ENCODE peak calls at places on chromosomes 13 and 19, in four cellular contexts. V, A, R and F are unnamed samples.

GRCh38 chr13:104984296-104984818 is 1551.1 kb downstream of the EFNB2 start:
- DNase-seq in V (peak; percentile 92), A (no peak), R (no peak), F (no peak)

GRCh38 chr19:46297700-46298476 is 1.0 kb downstream of the HIF3A start:
- DNase-seq in R (no peak), A (peak; percentile 55), V (no peak), F (peak; percentile 20)

GRCh38 chr13:95087746-95088305 is 213.4 kb downstream of the ABCC4 start:
- DNase-seq in R (peak; percentile 23), V (no peak), A (no peak), F (peak; percentile 1)

GRCh38 chr19:41327499-41328156 is 17.7 kb downstream of the CCDC97 start:
- DNase-seq in A (peak; percentile 71), V (no peak), R (no peak), F (peak; percentile 30)

GRCh38 chr13:53068841-53069520 is 40.4 kb downstream of the OLFM4 start:
- DNase-seq in V (no peak), R (no peak), A (no peak), F (no peak)

GRCh38 chr19:19385900-19386339 is 19.6 kb upstream of the GATAD2A start:
- DNase-seq in A (peak; percentile 74), V (no peak), R (no peak), F (no peak)

GRCh38 chr13:68369739-68370138 is 1139.6 kb upstream of the PCDH9 start:
- DNase-seq in V (no peak), R (peak; percentile 49), A (no peak), F (no peak)

GRCh38 chr19:9295411-9295849 is 14.2 kb downstream of the ZNF699 start:
- DNase-seq in A (no peak), R (no peak), V (no peak), F (no peak)

GRCh38 chr13:113628291-113629270 is 29.4 kb downstream of the ATP4B start:
- DNase-seq in R (no peak), A (no peak), V (no peak), F (no peak)

GRCh38 chr19:18798384-18799352 is 7.6 kb upstream of the COMP start:
- DNase-seq in R (peak; percentile 75), V (no peak), A (no peak), F (peak; percentile 43)

GRCh38 chr19:16001481-16002312 is 52.9 kb downstream of the OR10H4 start:
- DNase-seq in A (no peak), R (peak; percentile 33), V (peak; percentile 55), F (no peak)

GRCh38 chr13:109162248-109163051 is 533.0 kb downstream of the MYO16 start:
- DNase-seq in V (peak; percentile 98), A (no peak), R (no peak), F (no peak)

GRCh38 chr19:54094601-54095000 is 6.0 kb downstream of the OSCAR start:
- DNase-seq in A (no peak), R (no peak), V (no peak), F (no peak)

GRCh38 chr19:56838930-56839664 is 1.4 kb downstream of the PEG3 start:
- DNase-seq in V (no peak), R (peak; percentile 97), A (no peak), F (no peak)

GRCh38 chr13:44306401-44307192 is 67.0 kb upstream of the SERP2 start:
- DNase-seq in R (no peak), V (no peak), A (peak; percentile 57), F (no peak)

GRCh38 chr13:43269037-43269476 is 245.7 kb downstream of the DNAJC15 start:
- DNase-seq in R (peak; percentile 72), A (no peak), V (no peak), F (no peak)

GRCh38 chr19:35015576-35016351 is 14.5 kb upstream of the SCN1B start:
- DNase-seq in A (no peak), R (no peak), V (no peak), F (no peak)

GRCh38 chr13:28503182-28503980 is 8.5 kb upstream of the FLT1 start:
- DNase-seq in A (no peak), R (no peak), V (no peak), F (no peak)

GRCh38 chr13:41812851-41813250 is 148.1 kb downstream of the VWA8 start:
- DNase-seq in V (peak; percentile 56), R (no peak), A (no peak), F (no peak)

GRCh38 chr19:2034729-2035589 is 16.1 kb downstream of the MKNK2 start:
- DNase-seq in A (peak; percentile 97), V (no peak), R (no peak), F (peak; percentile 96)

GRCh38 chr19:16899566-16900075 is 10.8 kb downstream of the F2RL3 start:
- DNase-seq in R (peak; percentile 22), A (peak; percentile 72), V (no peak), F (peak; percentile 70)

GRCh38 chr19:10587022-10587838 is at the start of gene AP1M2:
- DNase-seq in R (no peak), A (peak; percentile 79), V (no peak), F (peak; percentile 4)
- TF ChIP-seq POLR2A in R (no peak), A (no peak), V (no peak), F (no peak)

GRCh38 chr13:30924726-30925125 is 7.7 kb upstream of the TEX26 start:
- DNase-seq in V (no peak), R (no peak), A (no peak), F (no peak)
- TF ChIP-seq CREB1 in V (no peak), R (no peak), A (no peak), F (no peak)

DNA sequence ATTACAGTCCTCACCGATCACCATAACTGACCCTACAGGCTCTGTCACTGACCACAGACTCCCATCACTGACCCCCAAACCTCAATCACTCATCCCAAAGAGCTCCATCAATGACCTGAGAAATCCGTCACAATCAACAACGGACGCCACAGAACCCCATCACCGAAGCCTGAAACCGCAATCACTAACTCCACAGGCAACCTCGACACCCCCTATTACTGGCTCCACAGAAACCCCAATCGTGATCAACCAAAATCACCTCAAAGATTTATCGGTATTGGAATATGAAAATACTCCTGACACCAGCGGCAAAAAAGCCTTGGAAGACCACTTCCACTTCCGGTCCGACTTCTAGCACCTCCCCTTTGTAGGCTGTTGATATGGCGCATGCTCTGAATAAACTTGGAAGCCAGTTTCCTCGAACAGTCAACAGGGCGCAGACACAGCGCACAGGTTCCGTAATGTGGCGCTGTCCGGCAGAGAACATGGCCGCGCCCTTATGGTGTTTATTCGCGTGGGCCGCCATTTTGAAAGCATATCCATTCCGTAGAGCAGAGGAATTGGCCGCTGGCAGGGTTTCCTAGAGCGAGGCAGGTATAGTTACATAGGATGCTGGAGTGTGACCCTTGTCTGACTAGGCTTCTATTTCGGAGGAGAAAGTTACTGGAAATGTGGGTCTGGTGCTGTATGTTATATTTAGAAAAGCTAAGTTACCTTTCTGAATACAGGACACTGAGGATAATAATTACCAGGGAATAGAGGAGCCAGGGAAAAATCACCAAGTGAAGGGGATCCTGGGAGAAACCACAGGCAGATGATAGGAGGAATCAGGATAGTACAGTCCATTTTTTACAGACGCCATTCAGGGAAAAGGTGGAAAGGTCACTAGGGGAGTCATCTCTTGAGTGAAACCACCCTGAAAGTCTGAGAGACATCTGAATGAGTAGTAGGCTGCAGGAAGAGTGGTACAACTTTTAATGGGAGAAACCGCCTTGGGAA is at the start of gene ZNF585A:
- DNase-seq in V (peak; percentile 92), R (peak; percentile 97), A (peak; percentile 58), F (peak; percentile 94)
- TF ChIP-seq POLR2A in V (peak; percentile 62), R (peak; percentile 55), A (peak; percentile 26), F (peak; percentile 70)

DNA sequence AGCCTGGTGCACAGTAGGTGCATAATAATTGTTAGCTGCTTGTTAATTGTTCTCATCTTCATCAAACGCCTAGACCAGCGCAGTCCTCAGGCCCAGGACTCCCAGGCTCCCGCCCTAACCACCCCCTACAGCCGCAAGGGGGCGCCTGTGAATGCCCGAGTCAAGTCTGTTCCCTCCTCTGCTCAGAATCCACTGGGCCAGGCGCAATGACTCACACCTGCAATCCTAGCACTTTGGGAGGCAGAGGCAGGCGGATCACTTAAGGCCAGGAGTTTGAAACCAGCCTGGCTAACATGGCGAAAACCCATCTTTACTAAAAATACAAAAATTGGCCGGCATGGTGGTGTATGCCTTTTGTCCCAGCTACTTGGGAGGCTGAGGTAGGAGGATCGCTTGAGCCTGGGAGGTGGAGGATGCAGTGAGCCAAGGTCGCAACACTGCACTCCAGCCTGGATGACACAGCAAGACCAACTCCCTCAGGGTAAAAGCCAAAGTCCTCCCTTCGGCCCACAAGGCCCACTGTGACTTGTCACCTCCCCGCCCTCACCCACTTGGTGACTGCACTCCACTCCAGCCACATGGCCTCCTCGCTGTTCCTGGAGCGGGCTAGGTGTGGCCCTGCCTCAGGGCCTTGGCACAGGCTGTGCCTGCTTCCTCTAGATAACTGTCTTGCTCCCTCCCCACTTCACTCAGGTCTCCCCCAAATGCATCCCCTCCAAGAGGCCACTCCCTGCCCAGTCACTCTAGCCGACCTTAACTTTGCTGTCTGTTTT is 9.1 kb downstream of the ZNF653 start:
- DNase-seq in R (peak; percentile 62), V (no peak), A (peak; percentile 96), F (peak; percentile 84)
- TF ChIP-seq CREB1 in R (no peak), V (no peak), A (no peak), F (no peak)

DNA sequence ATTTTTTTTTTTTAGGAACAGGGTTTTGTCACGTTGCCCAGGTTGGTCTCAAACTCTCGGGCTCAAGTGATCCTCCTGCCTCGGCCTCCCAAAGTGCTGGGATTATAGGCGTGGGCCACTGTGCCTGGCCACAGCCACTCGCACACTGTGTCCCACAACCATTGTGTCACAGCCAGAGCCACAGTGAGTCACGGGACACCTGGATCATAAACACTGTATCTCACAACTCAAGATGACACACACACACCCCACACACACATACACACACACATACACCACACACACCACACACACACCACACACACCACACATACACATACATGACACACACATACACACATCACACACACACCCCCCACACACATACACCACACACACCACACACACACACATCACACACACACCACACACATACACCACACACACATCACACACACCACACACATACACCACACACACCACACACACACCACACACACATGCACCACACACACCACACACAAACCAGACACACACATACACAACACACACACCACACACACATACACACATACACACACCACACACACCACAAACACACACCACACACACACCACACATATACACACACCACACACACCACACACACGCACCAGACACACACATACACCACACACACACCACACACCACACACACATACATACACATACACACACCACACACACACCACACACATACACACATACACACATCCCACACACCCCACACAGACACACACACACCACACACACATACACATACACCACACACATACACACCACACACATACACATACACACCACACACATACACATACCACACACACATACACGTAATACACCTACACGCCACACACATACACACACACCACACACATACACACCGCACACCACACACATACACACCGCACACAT is 16.2 kb downstream of the ELAVL3 start:
- DNase-seq in V (no peak), R (no peak), A (no peak), F (no peak)
- TF ChIP-seq POLR2A in V (no peak), R (no peak), A (no peak), F (no peak)

DNA sequence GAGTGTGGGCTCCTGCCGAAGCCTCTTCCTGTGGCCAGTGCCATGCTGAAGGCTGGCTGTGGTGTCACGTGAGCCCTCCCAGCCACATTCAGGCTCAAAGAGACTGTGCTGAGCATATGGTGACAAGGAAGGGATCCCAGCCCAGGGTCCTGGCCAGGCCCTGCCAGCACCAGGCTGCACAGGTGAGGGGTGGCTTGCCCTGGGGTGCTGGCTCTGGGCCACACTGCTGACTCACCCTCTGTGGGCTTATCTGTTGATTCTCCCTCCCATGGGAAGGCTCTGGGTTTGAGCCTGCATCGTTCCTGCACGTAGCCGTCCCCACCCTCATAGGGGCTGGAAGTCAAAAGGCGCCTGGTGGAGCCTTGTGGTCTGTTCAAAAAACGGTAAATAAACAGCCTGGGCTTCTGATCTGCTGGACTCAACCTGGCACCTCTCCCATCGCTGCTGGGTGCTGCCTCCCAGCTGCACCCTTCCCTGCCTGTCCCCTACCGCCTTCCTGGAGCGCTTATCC is 31.1 kb downstream of the DNM2 start:
- DNase-seq in R (peak; percentile 94), A (no peak), V (no peak), F (peak; percentile 77)
- TF ChIP-seq CREB1 in R (no peak), A (no peak), V (no peak), F (no peak)